ENCODE peak calls at places on chromosomes 3 and 15, in four cellular contexts. One of them, this sample, is unnamed. For H3K4me1, the result is how much of the 10 kb centered on the place peaks cover.

GRCh38 chr3:163368168-163368567 is 1710.1 kb downstream of the SI start:
- DNase-seq in CD4-positive, CD25-positive, alpha-beta regulatory T cell: no peak
- DNase-seq in GM23338: no peak
- DNase-seq in neuronal stem cell: no peak
- DNase-seq in this sample: no peak

GRCh38 chr3:117409256-117409655 is 699.7 kb downstream of the TUSC7 start:
- DNase-seq in CD4-positive, CD25-positive, alpha-beta regulatory T cell: no peak
- DNase-seq in GM23338: no peak
- DNase-seq in neuronal stem cell: no peak
- DNase-seq in this sample: no peak

GRCh38 chr3:29156071-29156715 is 124.7 kb upstream of the RBMS3 start:
- DNase-seq in CD4-positive, CD25-positive, alpha-beta regulatory T cell: no peak
- DNase-seq in GM23338: peak
- DNase-seq in neuronal stem cell: peak
- DNase-seq in this sample: no peak

GRCh38 chr3:178562869-178563232 is 26.6 kb downstream of the KCNMB2 start:
- DNase-seq in CD4-positive, CD25-positive, alpha-beta regulatory T cell: no peak
- DNase-seq in GM23338: no peak
- DNase-seq in neuronal stem cell: no peak
- DNase-seq in this sample: no peak

GRCh38 chr3:72436863-72437592 is 411.2 kb downstream of the SHQ1 start:
- DNase-seq in CD4-positive, CD25-positive, alpha-beta regulatory T cell: no peak
- DNase-seq in GM23338: no peak
- DNase-seq in neuronal stem cell: no peak
- DNase-seq in this sample: no peak

GRCh38 chr3:50519471-50520089 is 16.1 kb upstream of the CACNA2D2 start:
- DNase-seq in CD4-positive, CD25-positive, alpha-beta regulatory T cell: peak
- DNase-seq in GM23338: peak
- DNase-seq in neuronal stem cell: peak
- DNase-seq in this sample: peak

GRCh38 chr3:64266065-64266874 is 41.0 kb upstream of the PRICKLE2 start:
- DNase-seq in CD4-positive, CD25-positive, alpha-beta regulatory T cell: no peak
- DNase-seq in GM23338: no peak
- DNase-seq in neuronal stem cell: no peak
- DNase-seq in this sample: no peak

GRCh38 chr15:82709421-82710207 is at the start of gene AP3B2:
- DNase-seq in CD4-positive, CD25-positive, alpha-beta regulatory T cell: peak
- DNase-seq in GM23338: peak
- DNase-seq in neuronal stem cell: peak
- DNase-seq in this sample: peak

GRCh38 chr15:59611277-59612260 is at the start of gene GCNT3:
- DNase-seq in CD4-positive, CD25-positive, alpha-beta regulatory T cell: no peak
- DNase-seq in GM23338: no peak
- DNase-seq in neuronal stem cell: no peak
- DNase-seq in this sample: no peak

GRCh38 chr3:136639069-136639468 is 113.1 kb downstream of the STAG1 start:
- DNase-seq in CD4-positive, CD25-positive, alpha-beta regulatory T cell: no peak
- DNase-seq in GM23338: no peak
- DNase-seq in neuronal stem cell: no peak
- DNase-seq in this sample: no peak

GRCh38 chr3:80769683-80770082 is 991.8 kb downstream of the GBE1 start:
- DNase-seq in CD4-positive, CD25-positive, alpha-beta regulatory T cell: no peak
- DNase-seq in GM23338: peak
- DNase-seq in neuronal stem cell: no peak
- DNase-seq in this sample: no peak

GRCh38 chr3:33134026-33134625 is 20.3 kb downstream of the CRTAP start:
- DNase-seq in CD4-positive, CD25-positive, alpha-beta regulatory T cell: no peak
- DNase-seq in GM23338: no peak
- DNase-seq in neuronal stem cell: no peak
- DNase-seq in this sample: no peak

GRCh38 chr3:134374791-134375541 is 719 bp upstream of the AMOTL2 start:
- DNase-seq in CD4-positive, CD25-positive, alpha-beta regulatory T cell: no peak
- DNase-seq in GM23338: peak
- DNase-seq in neuronal stem cell: no peak
- DNase-seq in this sample: no peak

GRCh38 chr3:42831321-42831713 is 22.1 kb downstream of the ACKR2 start:
- DNase-seq in CD4-positive, CD25-positive, alpha-beta regulatory T cell: peak
- DNase-seq in GM23338: peak
- DNase-seq in neuronal stem cell: peak
- DNase-seq in this sample: peak

GRCh38 chr3:158830391-158830790 is 28.5 kb downstream of the MFSD1 start:
- DNase-seq in CD4-positive, CD25-positive, alpha-beta regulatory T cell: no peak
- DNase-seq in GM23338: no peak
- DNase-seq in neuronal stem cell: no peak
- DNase-seq in this sample: no peak

DNA sequence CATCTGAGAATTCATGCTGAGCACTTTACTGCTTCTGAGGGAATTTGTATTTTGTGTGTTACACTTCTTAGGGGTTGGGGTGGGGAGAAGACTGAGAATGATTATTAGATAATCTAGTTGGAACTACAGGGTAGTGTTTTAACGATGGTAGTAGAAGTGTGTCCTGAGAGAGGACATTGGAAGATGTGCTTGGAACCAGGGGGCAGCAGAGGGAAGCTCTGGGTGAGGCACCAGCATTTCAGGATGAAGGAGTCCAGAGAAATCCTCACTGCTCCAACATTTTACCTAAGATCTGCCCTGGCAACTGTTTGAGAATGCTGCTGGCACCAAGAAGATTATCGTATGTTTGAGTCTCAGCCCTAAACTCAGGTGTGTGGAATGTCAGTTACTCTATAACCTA is 145.5 kb downstream of the SQOR start:
- DNase-seq in CD4-positive, CD25-positive, alpha-beta regulatory T cell: no peak
- DNase-seq in GM23338: peak
- DNase-seq in neuronal stem cell: no peak
- DNase-seq in this sample: no peak
- H3K4me1 ChIP-seq in CD4-positive, CD25-positive, alpha-beta regulatory T cell: under half
- H3K4me1 ChIP-seq in GM23338: under half
- H3K4me1 ChIP-seq in neuronal stem cell: under half
- H3K4me1 ChIP-seq in this sample: under half

DNA sequence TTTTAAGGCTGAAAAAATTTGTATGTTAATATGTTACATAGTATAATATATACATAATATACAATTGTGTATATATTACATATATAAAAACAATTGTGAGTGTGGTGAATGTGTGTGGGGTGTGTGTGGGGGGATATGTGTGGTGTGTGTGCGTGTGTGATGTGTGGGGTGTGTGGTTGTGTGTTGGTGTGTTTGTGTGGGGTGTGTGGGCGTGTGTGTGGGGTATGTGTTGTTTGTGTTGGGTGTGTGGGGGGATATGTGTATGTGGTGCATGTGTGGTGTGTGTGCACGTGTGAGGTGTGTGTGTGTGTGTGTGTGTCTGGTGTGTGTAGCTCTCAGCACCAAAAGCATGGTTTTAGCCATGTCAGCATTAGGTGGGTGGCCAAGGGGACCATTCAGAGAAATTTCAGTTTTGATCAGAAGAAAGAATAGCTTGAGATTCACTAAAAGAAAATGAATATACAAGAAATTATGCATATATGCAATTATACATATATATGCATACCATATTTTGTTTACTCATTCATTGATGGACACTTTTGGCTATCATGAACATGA is 118.9 kb downstream of the ALDH1A2 start:
- DNase-seq in CD4-positive, CD25-positive, alpha-beta regulatory T cell: no peak
- DNase-seq in GM23338: no peak
- DNase-seq in neuronal stem cell: no peak
- DNase-seq in this sample: no peak
- H3K4me1 ChIP-seq in CD4-positive, CD25-positive, alpha-beta regulatory T cell: under half
- H3K4me1 ChIP-seq in GM23338: under half
- H3K4me1 ChIP-seq in neuronal stem cell: under half
- H3K4me1 ChIP-seq in this sample: under half

GRCh38 chr3:159865042-159865579 is 123.5 kb upstream of the IL12A start:
- DNase-seq in CD4-positive, CD25-positive, alpha-beta regulatory T cell: no peak
- DNase-seq in GM23338: no peak
- DNase-seq in neuronal stem cell: no peak
- DNase-seq in this sample: no peak
- H3K4me1 ChIP-seq in CD4-positive, CD25-positive, alpha-beta regulatory T cell: under half
- H3K4me1 ChIP-seq in GM23338: under half
- H3K4me1 ChIP-seq in neuronal stem cell: under half
- H3K4me1 ChIP-seq in this sample: under half

GRCh38 chr15:63521405-63522142 is 17.2 kb downstream of the USP3 start:
- DNase-seq in CD4-positive, CD25-positive, alpha-beta regulatory T cell: no peak
- DNase-seq in GM23338: no peak
- DNase-seq in neuronal stem cell: no peak
- DNase-seq in this sample: no peak

GRCh38 chr15:63524316-63525015 is 20.1 kb downstream of the USP3 start:
- DNase-seq in CD4-positive, CD25-positive, alpha-beta regulatory T cell: no peak
- DNase-seq in GM23338: no peak
- DNase-seq in neuronal stem cell: no peak
- DNase-seq in this sample: no peak

GRCh38 chr15:63522143-63522531 is 17.7 kb downstream of the USP3 start:
- DNase-seq in CD4-positive, CD25-positive, alpha-beta regulatory T cell: no peak
- DNase-seq in GM23338: no peak
- DNase-seq in neuronal stem cell: no peak
- DNase-seq in this sample: no peak

GRCh38 chr15:63519548-63520178 is 15.3 kb downstream of the USP3 start:
- DNase-seq in CD4-positive, CD25-positive, alpha-beta regulatory T cell: no peak
- DNase-seq in GM23338: no peak
- DNase-seq in neuronal stem cell: no peak
- DNase-seq in this sample: no peak

DNA sequence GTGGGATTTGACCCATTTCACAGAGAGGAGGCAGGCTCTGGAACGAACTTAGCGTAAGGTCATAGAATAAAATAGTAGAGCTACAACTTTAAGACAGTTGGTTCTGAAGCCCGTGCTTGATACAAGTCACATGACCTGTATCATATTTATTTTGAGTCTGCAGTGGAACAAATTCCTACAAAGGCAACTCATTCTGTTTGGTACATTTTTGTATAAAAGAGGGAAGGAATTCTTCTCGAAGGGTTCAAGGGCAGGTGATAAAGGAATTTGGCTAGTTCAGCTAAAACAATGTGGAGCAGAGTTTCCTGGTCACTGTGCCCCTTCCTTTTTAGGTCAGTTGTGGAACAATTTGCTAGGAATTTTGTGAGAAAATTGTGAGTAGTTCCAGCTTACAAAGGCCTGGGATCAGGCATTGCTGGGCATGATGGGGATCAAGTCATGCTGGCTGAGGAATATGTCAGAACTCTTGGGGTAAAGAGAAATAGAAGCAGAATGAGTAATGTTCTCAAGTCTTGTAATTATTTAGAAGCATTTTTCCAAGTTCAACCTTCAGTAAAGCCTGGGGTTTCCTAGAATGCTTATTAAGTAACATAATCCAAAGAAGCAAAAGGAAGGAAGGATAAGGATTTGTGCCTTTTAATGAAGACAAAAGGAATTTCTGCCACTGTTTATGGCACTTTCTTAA is 19.1 kb downstream of the USP3 start:
- DNase-seq in CD4-positive, CD25-positive, alpha-beta regulatory T cell: no peak
- DNase-seq in GM23338: no peak
- DNase-seq in neuronal stem cell: no peak
- DNase-seq in this sample: no peak
- H3K4me1 ChIP-seq in CD4-positive, CD25-positive, alpha-beta regulatory T cell: half or more
- H3K4me1 ChIP-seq in GM23338: under half
- H3K4me1 ChIP-seq in neuronal stem cell: under half
- H3K4me1 ChIP-seq in this sample: half or more

GRCh38 chr3:188166471-188166870 is 12.5 kb downstream of the LPP start:
- DNase-seq in CD4-positive, CD25-positive, alpha-beta regulatory T cell: no peak
- DNase-seq in GM23338: no peak
- DNase-seq in neuronal stem cell: no peak
- DNase-seq in this sample: no peak

GRCh38 chr3:188165596-188165995 is 11.6 kb downstream of the LPP start:
- DNase-seq in CD4-positive, CD25-positive, alpha-beta regulatory T cell: no peak
- DNase-seq in GM23338: no peak
- DNase-seq in neuronal stem cell: no peak
- DNase-seq in this sample: no peak

GRCh38 chr3:188171682-188172467 is 17.9 kb downstream of the LPP start:
- DNase-seq in CD4-positive, CD25-positive, alpha-beta regulatory T cell: no peak
- DNase-seq in GM23338: no peak
- DNase-seq in neuronal stem cell: no peak
- DNase-seq in this sample: no peak

GRCh38 chr3:188170461-188171459 is 16.8 kb downstream of the LPP start:
- DNase-seq in CD4-positive, CD25-positive, alpha-beta regulatory T cell: peak
- DNase-seq in GM23338: no peak
- DNase-seq in neuronal stem cell: no peak
- DNase-seq in this sample: no peak

GRCh38 chr3:188169826-188170455 is 16.0 kb downstream of the LPP start:
- DNase-seq in CD4-positive, CD25-positive, alpha-beta regulatory T cell: no peak
- DNase-seq in GM23338: no peak
- DNase-seq in neuronal stem cell: no peak
- DNase-seq in this sample: no peak
- H3K4me1 ChIP-seq in CD4-positive, CD25-positive, alpha-beta regulatory T cell: under half
- H3K4me1 ChIP-seq in GM23338: under half
- H3K4me1 ChIP-seq in neuronal stem cell: under half
- H3K4me1 ChIP-seq in this sample: under half

GRCh38 chr3:185933374-185933950 is 4.4 kb downstream of the TRA2B start:
- DNase-seq in CD4-positive, CD25-positive, alpha-beta regulatory T cell: no peak
- DNase-seq in GM23338: no peak
- DNase-seq in neuronal stem cell: no peak
- DNase-seq in this sample: no peak
- H3K4me1 ChIP-seq in CD4-positive, CD25-positive, alpha-beta regulatory T cell: half or more
- H3K4me1 ChIP-seq in GM23338: half or more
- H3K4me1 ChIP-seq in neuronal stem cell: under half
- H3K4me1 ChIP-seq in this sample: half or more

DNA sequence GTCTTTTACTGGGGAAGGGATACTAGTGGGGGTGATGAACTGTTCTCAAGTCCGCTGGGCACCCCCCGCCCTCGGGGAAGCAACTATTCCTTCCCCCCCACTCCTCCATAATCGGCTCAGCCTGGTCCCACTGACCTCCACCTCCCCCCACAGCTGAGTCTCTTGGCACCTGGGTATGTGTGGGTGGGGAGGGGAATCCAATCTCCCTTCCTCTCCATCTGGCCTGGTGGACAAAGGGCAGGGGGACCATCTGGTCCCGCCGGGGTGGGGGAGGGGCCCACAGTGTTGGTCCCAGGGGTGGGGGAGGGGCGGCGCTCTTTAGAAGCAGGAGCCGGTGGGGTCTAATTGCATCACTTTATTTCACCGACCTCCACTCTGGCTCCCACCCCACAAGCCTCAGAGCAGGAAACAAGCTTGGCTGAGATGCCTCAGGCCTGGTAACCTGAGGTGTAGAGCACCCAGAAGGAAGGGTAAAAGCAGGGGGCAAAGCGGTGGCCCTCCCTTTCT is 974 bp upstream of the PCBP4 start:
- DNase-seq in CD4-positive, CD25-positive, alpha-beta regulatory T cell: no peak
- DNase-seq in GM23338: peak
- DNase-seq in neuronal stem cell: peak
- DNase-seq in this sample: peak
- H3K4me1 ChIP-seq in CD4-positive, CD25-positive, alpha-beta regulatory T cell: under half
- H3K4me1 ChIP-seq in GM23338: under half
- H3K4me1 ChIP-seq in neuronal stem cell: under half
- H3K4me1 ChIP-seq in this sample: under half

DNA sequence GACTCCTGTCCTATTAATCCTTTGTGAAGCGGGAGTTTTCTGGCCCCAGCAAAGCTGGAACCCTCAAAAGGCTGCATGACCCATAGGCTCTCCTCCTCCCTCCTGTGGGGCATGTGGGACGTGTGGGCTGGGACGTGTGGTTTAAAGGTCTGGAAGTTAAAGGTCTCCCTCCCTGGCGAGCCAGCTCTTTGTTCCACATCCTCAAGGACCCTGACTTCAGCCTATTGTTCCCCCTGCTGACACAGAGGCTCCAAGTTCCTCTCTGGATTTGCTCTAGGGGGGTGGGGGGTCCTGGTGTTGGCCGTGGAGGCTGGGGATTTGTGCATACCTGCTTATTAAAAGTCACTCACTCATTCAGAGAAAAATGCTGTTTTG is 44.2 kb downstream of the SMAD6 start:
- DNase-seq in CD4-positive, CD25-positive, alpha-beta regulatory T cell: no peak
- DNase-seq in GM23338: no peak
- DNase-seq in neuronal stem cell: no peak
- DNase-seq in this sample: no peak
- H3K4me1 ChIP-seq in CD4-positive, CD25-positive, alpha-beta regulatory T cell: under half
- H3K4me1 ChIP-seq in GM23338: half or more
- H3K4me1 ChIP-seq in neuronal stem cell: under half
- H3K4me1 ChIP-seq in this sample: under half

GRCh38 chr3:103629391-103629790 is 1194.6 kb downstream of the ZPLD1 start:
- DNase-seq in CD4-positive, CD25-positive, alpha-beta regulatory T cell: no peak
- DNase-seq in GM23338: no peak
- DNase-seq in neuronal stem cell: no peak
- DNase-seq in this sample: no peak
- H3K4me1 ChIP-seq in CD4-positive, CD25-positive, alpha-beta regulatory T cell: under half
- H3K4me1 ChIP-seq in GM23338: under half
- H3K4me1 ChIP-seq in neuronal stem cell: under half
- H3K4me1 ChIP-seq in this sample: under half